ENCODE peak calls at places on chromosomes 11 and 22, in five cellular contexts. L, O, Y, G and H are unnamed samples.

GRCh38 chr11:9606799-9607510 is 33.5 kb downstream of the WEE1 start:
- DNase-seq in L (no peak), G (no peak), Y (peak; percentile 45), O (no peak), H (no peak)

GRCh38 chr22:29570912-29571549 is 9.9 kb downstream of the NIPSNAP1 start:
- DNase-seq in G (no peak), L (no peak), O (no peak), Y (no peak), H (no peak)

GRCh38 chr11:2775083-2775625 is 75.4 kb upstream of the KCNQ1OT1 start:
- DNase-seq in L (no peak), Y (no peak), G (peak; percentile 12), O (no peak), H (no peak)

GRCh38 chr11:13338437-13339069 is 61.0 kb downstream of the BMAL1 start:
- DNase-seq in Y (no peak), L (no peak), G (no peak), O (peak; percentile 51), H (no peak)

GRCh38 chr11:28384418-28384817 is 276.2 kb downstream of the METTL15 start:
- DNase-seq in L (no peak), O (peak; percentile 99), G (no peak), Y (no peak), H (no peak)

GRCh38 chr22:24482586-24482985 is 12.5 kb upstream of the UPB1 start:
- DNase-seq in Y (no peak), G (no peak), O (no peak), L (no peak), H (no peak)

GRCh38 chr11:119093951-119094815 is 7.5 kb downstream of the DPAGT1 start:
- DNase-seq in O (peak; percentile 18), L (no peak), Y (no peak), G (peak; percentile 56), H (no peak)

GRCh38 chr11:1706634-1707400 is 9.8 kb downstream of the KRTAP5-6 start:
- DNase-seq in Y (no peak), L (no peak), O (no peak), G (no peak), H (peak; percentile 36)

GRCh38 chr11:26227311-26227710 is 104.6 kb upstream of the ANO3 start:
- DNase-seq in L (no peak), G (no peak), Y (no peak), O (peak; percentile 63), H (no peak)

GRCh38 chr11:114076974-114077373 is 17.5 kb downstream of the ZBTB16 start:
- DNase-seq in G (no peak), L (no peak), O (no peak), Y (no peak), H (no peak)

GRCh38 chr11:126698576-126698975 is 302.0 kb downstream of the KIRREL3 start:
- DNase-seq in O (no peak), Y (no peak), G (no peak), L (no peak), H (no peak)

GRCh38 chr22:26169312-26170111 is at the start of gene SEZ6L:
- DNase-seq in G (no peak), L (no peak), O (no peak), Y (no peak), H (peak; percentile 22)

GRCh38 chr11:35267504-35267903 is 128.5 kb downstream of the CD44 start:
- DNase-seq in G (no peak), Y (no peak), O (peak; percentile 78), L (no peak), H (no peak)

DNA sequence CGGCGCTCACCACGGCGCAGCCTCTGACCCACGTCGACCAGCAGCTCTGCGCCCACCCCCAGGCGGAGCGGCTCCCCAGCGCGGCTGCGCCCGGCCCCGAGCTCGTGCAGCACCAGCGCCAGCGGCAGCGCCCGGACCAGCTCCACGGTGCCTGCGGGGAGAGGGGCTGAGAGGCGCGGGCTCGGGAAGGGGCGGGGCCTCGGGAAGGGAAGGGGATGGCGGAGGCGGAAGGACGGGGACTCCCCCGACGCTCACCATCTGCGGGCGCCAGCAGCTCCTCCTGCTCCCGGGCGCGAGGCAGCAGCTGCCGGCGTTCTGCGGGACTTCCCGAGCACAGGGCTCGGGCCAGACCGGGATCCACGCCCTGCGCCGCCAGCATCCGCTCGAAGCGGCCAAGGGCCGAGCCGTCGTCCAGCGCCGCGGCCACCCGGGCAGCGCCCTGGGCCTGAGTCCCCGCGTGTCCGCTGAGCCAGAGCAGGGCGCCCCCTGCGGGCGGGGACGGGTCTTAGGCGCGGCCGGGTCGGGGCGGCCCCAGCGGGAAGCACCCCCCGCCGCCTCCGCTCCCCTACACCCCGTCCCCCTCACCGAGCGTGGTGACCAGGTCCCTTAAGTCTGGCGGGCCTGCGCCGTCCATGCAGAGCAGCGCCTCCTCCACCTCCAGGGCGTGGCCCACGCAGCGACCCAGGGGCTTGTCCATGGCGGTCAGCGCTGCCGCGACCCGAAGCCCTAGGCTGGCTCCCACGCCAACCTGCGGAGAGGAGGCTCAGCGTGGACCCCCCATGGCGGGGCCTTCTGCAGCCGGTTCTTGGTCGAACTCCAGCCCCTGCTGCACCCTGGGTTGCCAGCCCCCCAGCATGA is 822 bp upstream of the SCO2 start:
- DNase-seq in G (peak; percentile 81), O (peak; percentile 44), L (peak; percentile 48), Y (no peak), H (peak; percentile 85)
- H3K27me3 ChIP-seq in G (peaks cover 2% of the 10 kb centered on the region), O (no peaks in the 10 kb centered on the region), L (peaks cover 17% of the 10 kb centered on the region), Y (no peaks in the 10 kb centered on the region), H (peaks cover 22% of the 10 kb centered on the region)

DNA sequence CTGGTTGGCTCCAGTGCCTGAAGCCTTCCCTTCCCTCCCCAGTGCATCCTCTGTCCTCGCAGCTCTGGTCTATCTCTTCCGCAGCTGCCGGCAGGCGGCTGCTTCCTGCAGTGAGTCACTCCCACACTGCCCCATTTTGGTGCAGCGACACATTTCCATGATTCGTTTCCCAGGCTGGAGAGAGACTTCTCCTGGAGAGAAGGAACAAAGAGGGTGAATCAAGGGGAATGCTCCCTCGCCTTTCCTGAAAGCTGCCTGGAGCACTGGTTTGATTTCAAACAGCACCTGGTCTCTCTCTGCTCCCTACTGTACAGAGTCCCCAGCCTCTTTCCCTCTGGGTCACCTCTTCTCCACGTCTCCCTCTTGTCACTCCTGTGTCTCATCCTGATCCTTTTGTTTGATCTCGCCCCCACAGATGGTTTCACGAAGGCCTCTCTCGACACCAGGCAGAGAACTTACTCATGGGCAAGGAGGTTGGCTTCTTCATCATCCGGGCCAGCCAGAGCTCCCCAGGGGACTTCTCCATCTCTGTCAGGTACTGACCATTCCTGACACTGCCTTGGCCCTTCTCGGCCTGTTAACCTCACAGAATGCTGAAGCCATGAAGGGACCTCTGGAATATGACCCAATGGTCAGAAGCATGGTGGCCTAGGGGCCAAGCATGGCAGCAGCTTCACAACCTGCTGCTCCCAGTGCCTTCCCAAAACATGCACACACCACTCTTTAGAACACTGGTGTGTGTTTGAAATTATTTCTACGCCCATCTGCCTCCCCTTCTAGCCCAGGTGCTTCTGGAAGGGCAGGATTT is at the start of gene TMA7B:
- DNase-seq in L (no peak), Y (no peak), G (no peak), O (peak; percentile 49), H (no peak)
- TF ChIP-seq CTCF in L (no peak), Y (peak; percentile 11), G (no peak), O (peak; percentile 66), H (peak; percentile 36)

GRCh38 chr11:46387456-46387855 is 4.1 kb downstream of the CHRM4 start:
- DNase-seq in O (no peak), Y (no peak), L (no peak), G (no peak), H (no peak)
- H3K27me3 ChIP-seq in O (peaks cover 16% of the 10 kb centered on the region), Y (no peaks in the 10 kb centered on the region), L (peaks cover 62% of the 10 kb centered on the region), G (peaks cover 6% of the 10 kb centered on the region), H (peaks cover 80% of the 10 kb centered on the region)

DNA sequence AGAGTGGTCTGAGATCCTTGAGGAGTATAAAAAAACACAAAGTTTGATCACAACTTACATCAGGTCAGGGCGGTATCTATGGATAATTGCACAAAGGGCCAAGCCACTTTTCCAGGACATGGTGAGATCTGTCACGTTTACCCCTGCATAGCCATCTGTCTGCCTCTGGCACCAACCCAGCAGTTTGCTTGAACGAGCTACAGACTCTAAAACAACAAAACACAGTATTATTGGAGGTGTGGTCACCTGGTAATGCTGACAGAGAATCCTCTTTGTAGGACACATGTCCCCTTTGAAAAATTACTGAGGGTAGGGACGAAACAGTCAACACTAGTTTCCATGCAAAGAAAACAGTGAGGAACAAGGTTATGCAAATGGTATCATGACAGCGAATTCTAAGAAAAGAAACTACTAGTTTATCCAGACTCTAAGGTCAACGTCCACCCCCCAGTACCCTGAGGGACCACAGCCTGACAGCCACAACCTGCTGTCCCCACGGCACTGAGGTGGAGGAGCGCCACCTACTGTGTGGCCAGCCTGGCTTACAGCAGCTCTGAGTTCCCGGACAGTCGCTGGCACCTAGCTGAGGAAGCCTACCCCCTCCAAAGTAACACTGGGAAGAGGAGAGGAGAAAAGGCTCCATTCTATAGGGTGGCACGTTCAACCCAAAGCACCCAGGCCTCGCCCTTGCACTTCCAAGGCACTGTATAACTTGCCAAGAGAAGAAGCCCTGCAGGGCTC is 117.3 kb upstream of the BID start:
- DNase-seq in O (no peak), Y (no peak), G (no peak), L (no peak), H (peak; percentile 71)
- TF ChIP-seq CTCF in O (peak; percentile 62), Y (peak; percentile 45), G (no peak), L (peak; percentile 46), H (peak; percentile 71)

GRCh38 chr11:11660351-11660750 is 38.5 kb upstream of the GALNT18 start:
- DNase-seq in L (no peak), Y (no peak), O (no peak), G (no peak), H (no peak)
- H3K27me3 ChIP-seq in L (no peaks in the 10 kb centered on the region), Y (no peaks in the 10 kb centered on the region), O (peaks cover 2% of the 10 kb centered on the region), G (no peaks in the 10 kb centered on the region), H (no peaks in the 10 kb centered on the region)

DNA sequence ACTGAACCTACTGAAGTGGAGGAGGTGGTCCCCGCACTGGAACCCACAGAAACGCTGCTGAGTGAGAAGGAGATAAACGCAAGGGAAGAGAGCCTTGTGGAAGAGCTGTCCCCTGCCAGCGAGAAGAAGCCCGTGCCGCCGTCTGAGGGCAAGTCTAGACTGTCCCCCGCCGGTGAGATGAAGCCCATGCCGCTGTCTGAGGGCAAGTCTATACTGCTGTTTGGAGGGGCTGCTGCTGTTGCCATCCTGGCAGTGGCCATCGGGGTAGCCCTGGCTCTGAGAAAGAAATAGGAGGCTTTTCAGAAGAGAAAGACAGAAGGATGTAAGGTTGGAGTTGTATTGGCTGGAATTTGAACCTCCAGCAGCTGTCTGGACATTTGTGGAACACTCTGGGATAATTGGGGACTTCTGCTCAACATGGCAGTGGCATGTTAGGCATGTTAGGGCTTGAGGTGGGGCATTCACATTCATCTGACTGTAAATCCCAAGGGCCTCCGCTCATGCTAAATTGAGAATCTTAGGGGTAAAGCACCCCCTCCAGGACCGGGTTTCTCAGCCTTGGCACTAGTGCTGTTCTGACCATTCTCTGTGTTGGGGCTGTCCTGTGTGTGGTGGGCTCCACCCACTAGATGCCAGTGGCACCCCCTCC is 46.9 kb downstream of the BID start:
- DNase-seq in G (no peak), L (no peak), Y (no peak), O (no peak), H (no peak)
- TF ChIP-seq CTCF in G (no peak), L (no peak), Y (no peak), O (no peak), H (no peak)

DNA sequence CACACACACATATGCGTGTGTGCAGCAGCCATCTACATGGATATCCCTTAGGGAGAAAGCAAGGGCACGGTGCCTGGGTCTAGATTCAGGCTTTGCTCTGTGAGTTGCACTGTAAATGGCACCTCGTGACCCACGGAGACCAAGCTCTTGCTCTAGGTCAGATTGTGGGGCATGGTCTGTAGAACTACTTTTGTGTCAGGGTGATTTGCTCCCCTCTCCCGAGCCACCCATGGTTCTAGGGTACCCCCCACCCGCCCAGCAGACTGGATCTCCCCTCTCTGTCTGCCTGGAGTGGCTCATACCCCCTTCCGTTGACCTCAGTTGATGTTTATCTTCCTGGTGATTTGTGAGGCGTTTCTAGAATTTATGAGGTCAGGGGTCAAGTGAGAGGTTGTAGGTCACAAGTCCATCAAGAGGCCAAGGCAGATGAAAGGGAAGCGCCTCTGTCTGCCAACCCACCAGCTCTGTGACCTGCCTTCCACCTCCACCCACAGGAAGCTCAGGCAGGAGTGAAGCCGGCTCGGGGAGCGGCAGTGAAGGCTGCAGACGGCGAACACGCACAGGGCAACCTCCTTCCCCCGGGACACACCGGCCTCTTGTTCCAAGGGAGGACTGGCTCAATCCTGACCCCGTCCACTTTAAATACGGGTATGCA is 76.2 kb upstream of the TTLL12 start:
- DNase-seq in G (peak; percentile 50), Y (no peak), L (no peak), O (peak; percentile 48), H (peak; percentile 27)
- H3K27me3 ChIP-seq in G (no peaks in the 10 kb centered on the region), Y (peaks cover 6% of the 10 kb centered on the region), L (peaks cover 31% of the 10 kb centered on the region), O (peaks cover 19% of the 10 kb centered on the region), H (peaks cover 21% of the 10 kb centered on the region)